ENCODE peak calls at places on chromosomes 3 and 15, in seven cellular contexts. C is neuronal stem cell, D is IMR-90, I is transverse colon, H is PC-3, T is foreskin fibroblast, M is suprapubic skin. S is an unnamed sample.

GRCh38 chr3:30657914-30658313 is 51.5 kb downstream of the TGFBR2 start:
- DNase-seq in T (peak; percentile 59), H (no peak), D (peak; percentile 23), M (no peak), I (no peak), C (no peak), S (peak; percentile 49)

GRCh38 chr3:9946112-9947024 is 5.8 kb downstream of the PRRT3 start:
- DNase-seq in M (peak; percentile 92), I (peak; percentile 91), C (peak; percentile 83), H (peak; percentile 96), D (peak; percentile 81), T (peak; percentile 98), S (peak; percentile 86)

GRCh38 chr3:180252683-180253082 is 215.9 kb upstream of the PEX5L start:
- DNase-seq in M (no peak), T (no peak), H (peak; percentile 96), I (no peak), C (no peak), D (no peak), S (no peak)

GRCh38 chr3:128907706-128908445 is 28.5 kb downstream of the ACAD9 start:
- DNase-seq in I (no peak), D (no peak), C (no peak), T (no peak), M (no peak), H (no peak), S (no peak)

GRCh38 chr3:54188176-54188791 is 65.9 kb downstream of the CACNA2D3 start:
- DNase-seq in T (peak; percentile 56), I (peak; percentile 38), D (peak; percentile 34), C (peak; percentile 81), H (peak; percentile 66), M (no peak), S (peak; percentile 38)

GRCh38 chr3:186044973-186045372 is 63.9 kb downstream of the ETV5 start:
- DNase-seq in D (peak; percentile 53), T (peak; percentile 36), C (peak; percentile 80), H (no peak), I (no peak), M (no peak), S (no peak)

GRCh38 chr3:107271787-107272387 is 105.4 kb upstream of the CCDC54 start:
- DNase-seq in M (no peak), I (no peak), H (peak; percentile 60), C (no peak), T (peak; percentile 66), D (peak; percentile 61), S (peak; percentile 63)

GRCh38 chr3:47096955-47097354 is 67.0 kb downstream of the SETD2 start:
- DNase-seq in H (peak; percentile 46), I (no peak), M (no peak), C (no peak), T (peak; percentile 71), D (peak; percentile 77), S (peak; percentile 42)

GRCh38 chr15:57395292-57395691 is 19.0 kb downstream of the CGNL1 start:
- DNase-seq in T (peak; percentile 82), C (no peak), D (peak; percentile 68), I (no peak), M (no peak), H (peak; percentile 4), S (peak; percentile 75)

GRCh38 chr3:89698208-89698830 is 590.9 kb downstream of the EPHA3 start:
- DNase-seq in T (no peak), I (no peak), C (no peak), D (no peak), M (no peak), H (no peak), S (no peak)

GRCh38 chr3:162171970-162172369 is 675.4 kb downstream of the OTOL1 start:
- DNase-seq in D (no peak), C (no peak), T (peak; percentile 9), H (peak; percentile 62), M (no peak), I (no peak), S (no peak)

GRCh38 chr3:195107593-195107992 is 163.4 kb downstream of the XXYLT1 start:
- DNase-seq in T (no peak), C (no peak), H (no peak), I (no peak), D (no peak), M (peak; percentile 56), S (no peak)

GRCh38 chr3:114428173-114428606 is 134.4 kb downstream of the TIGIT start:
- DNase-seq in T (no peak), H (no peak), M (no peak), D (no peak), C (no peak), I (no peak), S (no peak)

GRCh38 chr15:57422113-57422754 is 45.9 kb downstream of the CGNL1 start:
- DNase-seq in I (no peak), D (no peak), M (no peak), C (no peak), T (peak; percentile 54), H (no peak), S (peak; percentile 53)

GRCh38 chr3:125137432-125138033 is 75.0 kb downstream of the SLC12A8 start:
- DNase-seq in C (no peak), D (peak; percentile 76), M (no peak), H (peak; percentile 22), I (no peak), T (peak; percentile 81), S (peak; percentile 89)

GRCh38 chr15:75966073-75966472 is 46.2 kb downstream of the NRG4 start:
- DNase-seq in I (no peak), H (peak; percentile 75), C (no peak), D (peak; percentile 84), T (peak; percentile 49), M (no peak), S (peak; percentile 72)

GRCh38 chr3:69201658-69202057 is 79.3 kb upstream of the LMOD3 start:
- DNase-seq in T (no peak), M (no peak), H (no peak), D (no peak), I (peak; percentile 53), C (no peak), S (no peak)

GRCh38 chr15:60740787-60741354 is 261.9 kb upstream of the ICE2 start:
- DNase-seq in M (no peak), T (peak; percentile 28), D (peak; percentile 31), C (no peak), I (no peak), H (no peak), S (peak; percentile 77)

GRCh38 chr15:80693682-80694623 is 1.2 kb upstream of the ABHD17C start:
- DNase-seq in C (no peak), I (no peak), D (peak; percentile 39), T (no peak), H (peak; percentile 34), M (no peak), S (peak; percentile 16)

GRCh38 chr15:48253186-48253585 is 47.1 kb downstream of the SLC12A1 start:
- DNase-seq in D (no peak), I (no peak), H (no peak), M (no peak), T (no peak), C (no peak), S (no peak)

GRCh38 chr3:18345015-18345367 is 80.1 kb downstream of the SATB1 start:
- DNase-seq in H (no peak), T (no peak), C (no peak), I (no peak), M (no peak), D (no peak), S (no peak)

GRCh38 chr3:28206479-28206878 is 34.9 kb upstream of the CMC1 start:
- DNase-seq in D (no peak), H (no peak), I (no peak), C (no peak), M (no peak), T (no peak), S (no peak)

GRCh38 chr15:70596354-70597055 is 166.9 kb downstream of the UACA start:
- DNase-seq in T (peak; percentile 87), I (no peak), D (peak; percentile 91), C (no peak), H (peak; percentile 91), M (no peak), S (peak; percentile 96)

GRCh38 chr3:149790265-149790664 is 2.1 kb downstream of the ANKUB1 start:
- DNase-seq in H (peak; percentile 23), C (no peak), D (peak; percentile 44), T (peak; percentile 78), I (no peak), M (no peak), S (peak; percentile 7)

GRCh38 chr3:37902674-37903073 is 41.0 kb downstream of the CTDSPL start:
- DNase-seq in H (no peak), D (no peak), T (no peak), M (no peak), I (no peak), C (no peak), S (no peak)

GRCh38 chr3:127762077-127762786 is 60.1 kb downstream of the MGLL start:
- DNase-seq in I (peak; percentile 51), C (no peak), T (no peak), M (no peak), H (no peak), D (no peak), S (no peak)

GRCh38 chr15:28977377-28978010 is 91.7 kb downstream of the APBA2 start:
- DNase-seq in T (peak; percentile 98), D (peak; percentile 98), C (no peak), I (no peak), H (peak; percentile 97), M (no peak), S (peak; percentile 94)

GRCh38 chr3:158659454-158660237 is 12.8 kb downstream of the LXN start:
- DNase-seq in C (peak; percentile 8), T (peak; percentile 89), I (peak; percentile 63), H (peak; percentile 70), D (peak; percentile 86), M (no peak), S (peak; percentile 85)

GRCh38 chr15:100332231-100332630 is 9.5 kb downstream of the ADAMTS17 start:
- DNase-seq in T (no peak), C (no peak), M (no peak), H (no peak), D (no peak), I (no peak), S (no peak)

GRCh38 chr3:128995737-128996136 is 1.9 kb upstream of the CFAP92 start:
- DNase-seq in C (no peak), D (no peak), H (no peak), I (no peak), T (no peak), M (no peak), S (no peak)

GRCh38 chr3:72175305-72175858 is 390.4 kb upstream of the PROK2 start:
- DNase-seq in D (no peak), M (no peak), I (no peak), C (no peak), H (no peak), T (no peak), S (no peak)
- H3K4me3 ChIP-seq in D (no peak overlapping the region), M (no peak overlapping the region), I (no peak overlapping the region), C (no peak overlapping the region), H (no peak overlapping the region), T (no peak overlapping the region), S (no peak overlapping the region)

GRCh38 chr15:52021128-52021671 is 2.2 kb downstream of the MAPK6 start:
- DNase-seq in M (no peak), C (no peak), D (peak; percentile 97), I (peak; percentile 47), H (peak; percentile 71), T (peak; percentile 95), S (peak; percentile 96)
- H3K4me3 ChIP-seq in M (peak overlapping the region; percentile 62), C (no peak overlapping the region), D (peak overlapping the region; percentile 90), I (peak overlapping the region; percentile 57), H (peak overlapping the region; percentile 98), T (peak overlapping the region; percentile 57), S (peak overlapping the region; percentile 67)

GRCh38 chr15:67116742-67117141 is 51.3 kb downstream of the SMAD3 start:
- DNase-seq in T (peak; percentile 18), C (no peak), H (peak; percentile 62), M (no peak), D (peak; percentile 73), I (no peak), S (no peak)
- H3K4me3 ChIP-seq in T (no peak overlapping the region), C (no peak overlapping the region), H (no peak overlapping the region), M (no peak overlapping the region), D (no peak overlapping the region), I (no peak overlapping the region), S (no peak overlapping the region)

GRCh38 chr15:34435658-34436057 is 1.9 kb downstream of the GOLGA8A start:
- DNase-seq in M (no peak), I (no peak), T (no peak), C (no peak), H (no peak), D (no peak), S (no peak)
- H3K4me3 ChIP-seq in M (peak overlapping the region; percentile 81), I (no peak overlapping the region), T (no peak overlapping the region), C (no peak overlapping the region), H (peak overlapping the region; percentile 75), D (no peak overlapping the region), S (no peak overlapping the region)

S was measured in fibroblast of mammary gland.